ENCODE peak calls at places on chromosomes 1 and 21, in seven cellular contexts. Y is mucosa of descending colon; S is PC-3; G is Panc1; R is CD8-positive, alpha-beta T cell; I is left ventricle myocardium inferior; K is H1. F is an unnamed sample. For H3K4me1, the result is how much of the 10 kb centered on the place peaks cover.

GRCh38 chr1:91716339-91716738 is 169.6 kb downstream of the TGFBR3 start:
- DNase-seq in K (no peak), Y (no peak), R (no peak), S (no peak), G (no peak), I (no peak), F (no peak)

GRCh38 chr21:21458124-21458631 is 460.0 kb downstream of the NCAM2 start:
- DNase-seq in R (no peak), K (no peak), I (no peak), S (no peak), G (no peak), Y (no peak), F (no peak)

GRCh38 chr1:43472087-43472462 is 18.3 kb upstream of the HYI start:
- DNase-seq in Y (no peak), K (no peak), G (no peak), R (no peak), S (no peak), I (no peak), F (no peak)

GRCh38 chr1:235999259-235999925 is 65.5 kb downstream of the NID1 start:
- DNase-seq in G (peak), R (peak), Y (no peak), S (peak), I (no peak), K (no peak), F (no peak)

GRCh38 chr1:77388655-77389054 is 106.8 kb downstream of the AK5 start:
- DNase-seq in R (no peak), G (no peak), S (no peak), K (no peak), Y (no peak), I (no peak), F (no peak)

GRCh38 chr1:75165264-75165663 is 31.1 kb downstream of the LHX8 start:
- DNase-seq in R (no peak), I (no peak), S (no peak), G (no peak), Y (no peak), K (no peak), F (no peak)

GRCh38 chr21:41045534-41046268 is 122.3 kb upstream of the BACE2 start:
- DNase-seq in I (no peak), Y (peak), R (no peak), S (peak), K (peak), G (no peak), F (no peak)

GRCh38 chr1:46062651-46063319 is 69.6 kb downstream of the PIK3R3 start:
- DNase-seq in S (no peak), K (no peak), G (no peak), I (no peak), R (peak), Y (peak), F (no peak)

GRCh38 chr1:22114083-22115012 is 28.5 kb downstream of the WNT4 start:
- DNase-seq in R (no peak), S (no peak), G (no peak), I (no peak), Y (peak), K (no peak), F (peak)

GRCh38 chr1:145936247-145936646 is 9.0 kb upstream of the RBM8A start:
- DNase-seq in S (no peak), G (no peak), Y (no peak), R (no peak), I (no peak), K (no peak), F (peak)

GRCh38 chr21:39703578-39703977 is 41.4 kb upstream of the IGSF5 start:
- DNase-seq in K (no peak), R (no peak), I (no peak), Y (no peak), G (no peak), S (no peak), F (no peak)

GRCh38 chr21:35840197-35840799 is 220.0 kb downstream of the SETD4 start:
- DNase-seq in K (no peak), Y (peak), R (peak), I (no peak), G (peak), S (peak), F (peak)

GRCh38 chr1:162159515-162159914 is 90.0 kb downstream of the NOS1AP start:
- DNase-seq in Y (peak), R (no peak), I (no peak), S (peak), K (no peak), G (no peak), F (no peak)

GRCh38 chr1:203704120-203704519 is 60.9 kb upstream of the LAX1 start:
- DNase-seq in K (no peak), R (no peak), S (no peak), I (no peak), G (no peak), Y (no peak), F (no peak)

GRCh38 chr1:101108123-101108522 is 82.5 kb upstream of the DPH5 start:
- DNase-seq in S (peak), G (no peak), K (no peak), I (no peak), Y (no peak), R (no peak), F (no peak)

GRCh38 chr1:46596036-46596435 is 8.0 kb downstream of the MKNK1 start:
- DNase-seq in S (no peak), R (no peak), G (no peak), I (no peak), K (no peak), Y (no peak), F (no peak)

GRCh38 chr1:214385428-214385827 is 104.5 kb downstream of the SMYD2 start:
- DNase-seq in K (no peak), Y (no peak), I (no peak), G (no peak), R (no peak), S (no peak), F (no peak)

GRCh38 chr1:214384373-214385079 is 103.6 kb downstream of the SMYD2 start:
- DNase-seq in I (no peak), Y (no peak), R (no peak), K (no peak), S (no peak), G (no peak), F (no peak)

GRCh38 chr1:214386747-214387146 is 105.8 kb downstream of the SMYD2 start:
- DNase-seq in R (no peak), I (no peak), K (no peak), Y (no peak), G (no peak), S (peak), F (peak)

GRCh38 chr1:214383381-214384372 is 102.7 kb downstream of the SMYD2 start:
- DNase-seq in G (no peak), I (no peak), R (no peak), K (no peak), Y (no peak), S (no peak), F (no peak)

DNA sequence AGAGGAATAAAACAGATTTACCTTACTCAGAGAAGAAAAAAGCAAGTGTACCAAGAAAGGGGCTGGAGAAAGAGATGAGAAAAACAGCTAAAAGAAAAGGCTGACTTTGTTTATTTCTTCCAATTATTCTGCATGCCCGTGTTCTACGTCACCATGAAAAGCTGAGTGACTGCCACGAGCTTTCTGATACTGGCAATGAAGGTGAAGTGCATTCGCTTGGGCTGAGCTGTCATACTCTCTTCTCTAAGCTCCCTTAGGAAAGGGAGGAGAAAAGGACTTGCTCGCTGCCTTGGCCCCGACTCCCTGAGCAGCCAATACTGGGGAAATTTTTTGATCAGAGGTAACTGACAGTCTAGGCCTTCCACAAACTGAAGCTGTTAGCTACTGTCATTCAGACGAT is 105.4 kb downstream of the SMYD2 start:
- DNase-seq in S (no peak), I (no peak), K (no peak), G (no peak), Y (no peak), R (no peak), F (no peak)
- H3K4me1 ChIP-seq in S (under half), I (under half), K (under half), G (under half), Y (under half), R (under half), F (under half)

GRCh38 chr1:166489670-166490436 is 323.1 kb upstream of the FAM78B start:
- DNase-seq in S (peak), R (peak), Y (peak), G (peak), K (no peak), I (no peak), F (no peak)
- H3K4me1 ChIP-seq in S (under half), R (under half), Y (under half), G (under half), K (under half), I (under half), F (under half)

GRCh38 chr1:31295874-31296485 is 608 bp downstream of the SNRNP40 start:
- DNase-seq in S (no peak), Y (no peak), K (no peak), G (no peak), R (peak), I (no peak), F (no peak)
- H3K4me1 ChIP-seq in S (under half), Y (under half), K (under half), G (under half), R (under half), I (under half), F (under half)

GRCh38 chr1:230145505-230145899 is 78.5 kb downstream of the GALNT2 start:
- DNase-seq in G (no peak), K (no peak), S (no peak), R (no peak), I (no peak), Y (no peak), F (no peak)

GRCh38 chr1:230146709-230147108 is 79.7 kb downstream of the GALNT2 start:
- DNase-seq in S (no peak), G (no peak), R (no peak), K (no peak), Y (no peak), I (no peak), F (no peak)

GRCh38 chr1:230144765-230145504 is 77.9 kb downstream of the GALNT2 start:
- DNase-seq in G (no peak), R (no peak), Y (no peak), I (no peak), S (no peak), K (no peak), F (no peak)

GRCh38 chr1:230147253-230148193 is 80.5 kb downstream of the GALNT2 start:
- DNase-seq in I (no peak), Y (no peak), R (no peak), S (no peak), G (no peak), K (no peak), F (no peak)

GRCh38 chr1:230145953-230146476 is 79.0 kb downstream of the GALNT2 start:
- DNase-seq in S (no peak), R (no peak), K (no peak), I (no peak), Y (no peak), G (no peak), F (no peak)
- H3K4me1 ChIP-seq in S (under half), R (under half), K (under half), I (half or more), Y (under half), G (under half), F (half or more)

GRCh38 chr1:26125382-26125781 is 13.8 kb downstream of the PDIK1L start:
- DNase-seq in K (no peak), Y (no peak), S (no peak), I (no peak), R (no peak), G (no peak), F (no peak)

GRCh38 chr1:26122988-26123973 is 11.7 kb downstream of the PDIK1L start:
- DNase-seq in K (no peak), Y (no peak), G (peak), I (no peak), S (peak), R (no peak), F (no peak)

GRCh38 chr1:26125946-26126320 is 14.3 kb downstream of the PDIK1L start:
- DNase-seq in R (no peak), Y (no peak), S (no peak), K (no peak), I (no peak), G (no peak), F (no peak)

GRCh38 chr1:26126321-26127084 is 14.9 kb downstream of the PDIK1L start:
- DNase-seq in R (peak), I (no peak), K (no peak), Y (peak), G (no peak), S (peak), F (no peak)

DNA sequence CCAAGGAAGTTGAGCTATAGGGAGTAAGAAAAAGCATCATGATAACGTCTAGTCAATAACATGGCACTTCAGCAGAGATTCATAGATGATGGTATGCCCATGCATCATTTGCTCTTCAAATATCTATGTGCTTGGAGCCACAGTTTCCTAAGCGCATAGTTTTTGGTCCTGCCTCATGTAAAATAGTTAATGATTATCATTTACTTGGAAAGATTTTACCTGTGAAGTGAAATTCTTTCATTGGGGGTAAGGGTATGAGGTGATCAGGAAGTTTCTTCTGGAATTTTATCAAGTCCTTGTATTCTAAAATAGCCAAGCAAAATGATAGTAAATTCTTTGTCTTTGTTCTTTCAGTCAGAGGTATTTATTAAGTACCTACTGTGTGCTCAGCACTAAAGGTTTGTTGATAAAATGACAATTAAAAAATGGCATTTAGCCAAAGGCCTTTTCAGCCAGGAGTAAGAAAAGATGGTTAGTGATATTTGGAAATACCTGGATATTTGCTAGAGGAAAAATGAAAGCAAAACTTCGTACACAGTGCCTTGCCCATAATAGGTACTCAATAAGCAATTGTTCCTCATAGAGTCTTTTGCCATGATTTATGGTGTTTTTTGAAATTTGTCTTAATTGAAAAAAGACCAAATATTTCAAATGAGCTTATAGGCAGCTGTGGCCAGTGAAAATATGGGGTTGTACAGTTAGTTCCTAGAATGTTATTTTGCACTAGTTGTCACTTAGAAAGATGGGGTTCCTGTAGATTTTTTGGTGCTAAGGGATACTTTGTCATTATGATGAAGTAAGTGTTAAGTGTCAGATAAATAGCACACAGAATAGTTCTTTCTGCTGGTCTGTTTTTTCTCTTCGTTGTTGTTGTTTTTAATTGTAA is 13.1 kb downstream of the PDIK1L start:
- DNase-seq in G (no peak), K (no peak), Y (no peak), S (no peak), I (no peak), R (no peak), F (no peak)
- H3K4me1 ChIP-seq in G (under half), K (under half), Y (under half), S (half or more), I (half or more), R (under half), F (half or more)